ENCODE peak calls at places on chromosomes 13 and 19, in four cellular contexts. Y is H9, K is fibroblast of pulmonary artery, R is omental fat pad. Z is an unnamed sample.

GRCh38 chr13:46126552-46127171 is 21.8 kb upstream of the CPB2 start:
- DNase-seq in Y (peak; percentile 79), K (peak; percentile 84), R (no peak), Z (peak; percentile 74)

GRCh38 chr19:3336680-3337523 is 29.5 kb upstream of the NFIC start:
- DNase-seq in Y (no peak), K (peak; percentile 88), R (peak; percentile 50), Z (peak; percentile 95)

GRCh38 chr13:89554801-89555200 is 1792.7 kb upstream of the MIR17HG start:
- DNase-seq in Y (no peak), K (peak; percentile 2), R (no peak), Z (no peak)

GRCh38 chr13:108077284-108077683 is 138.1 kb downstream of the LIG4 start:
- DNase-seq in Y (no peak), K (no peak), R (no peak), Z (no peak)

GRCh38 chr13:33490461-33491327 is 205.1 kb upstream of the STARD13 start:
- DNase-seq in Y (peak; percentile 86), K (peak; percentile 82), R (no peak), Z (no peak)

GRCh38 chr13:23323946-23324709 is 109.4 kb downstream of the SACS start:
- DNase-seq in Y (no peak), K (peak; percentile 14), R (no peak), Z (no peak)

GRCh38 chr19:4066682-4067395 is at the start of gene ZBTB7A:
- DNase-seq in Y (peak; percentile 61), K (peak; percentile 73), R (peak; percentile 65), Z (peak; percentile 81)

GRCh38 chr13:97130201-97130600 is 91.9 kb upstream of the MBNL2 start:
- DNase-seq in Y (no peak), K (no peak), R (no peak), Z (no peak)

GRCh38 chr13:73060251-73061160 is 1.7 kb downstream of the KLF5 start:
- DNase-seq in Y (no peak), K (peak; percentile 69), R (no peak), Z (no peak)

GRCh38 chr13:57740719-57741118 is 109.2 kb downstream of the PCDH17 start:
- DNase-seq in Y (no peak), K (peak; percentile 2), R (no peak), Z (no peak)

GRCh38 chr19:16111909-16112752 is 442 bp downstream of the RAB8A start:
- DNase-seq in Y (no peak), K (no peak), R (no peak), Z (peak; percentile 63)

GRCh38 chr13:100106005-100106404 is 17.1 kb downstream of the PCCA start:
- DNase-seq in Y (no peak), K (no peak), R (no peak), Z (no peak)

GRCh38 chr13:27839809-27840467 is 47.7 kb downstream of the GSX1 start:
- DNase-seq in Y (no peak), K (no peak), R (no peak), Z (no peak)

GRCh38 chr13:89878904-89879303 is 1468.6 kb upstream of the MIR17HG start:
- DNase-seq in Y (no peak), K (no peak), R (no peak), Z (no peak)

GRCh38 chr19:19342086-19343015 is 21.7 kb downstream of the MAU2 start:
- DNase-seq in Y (peak; percentile 92), K (peak; percentile 69), R (no peak), Z (peak; percentile 68)

GRCh38 chr19:13984875-13985741 is 21.0 kb downstream of the RFX1 start:
- DNase-seq in Y (no peak), K (no peak), R (no peak), Z (no peak)

GRCh38 chr13:19591864-19592263 is 30.5 kb upstream of the TPTE2 start:
- DNase-seq in Y (no peak), K (no peak), R (no peak), Z (no peak)

GRCh38 chr13:19586904-19587634 is 25.7 kb upstream of the TPTE2 start:
- DNase-seq in Y (no peak), K (no peak), R (no peak), Z (no peak)

GRCh38 chr13:19590423-19590822 is 29.1 kb upstream of the TPTE2 start:
- DNase-seq in Y (no peak), K (no peak), R (no peak), Z (no peak)

GRCh38 chr13:19589312-19589711 is 28.0 kb upstream of the TPTE2 start:
- DNase-seq in Y (no peak), K (no peak), R (no peak), Z (no peak)

DNA sequence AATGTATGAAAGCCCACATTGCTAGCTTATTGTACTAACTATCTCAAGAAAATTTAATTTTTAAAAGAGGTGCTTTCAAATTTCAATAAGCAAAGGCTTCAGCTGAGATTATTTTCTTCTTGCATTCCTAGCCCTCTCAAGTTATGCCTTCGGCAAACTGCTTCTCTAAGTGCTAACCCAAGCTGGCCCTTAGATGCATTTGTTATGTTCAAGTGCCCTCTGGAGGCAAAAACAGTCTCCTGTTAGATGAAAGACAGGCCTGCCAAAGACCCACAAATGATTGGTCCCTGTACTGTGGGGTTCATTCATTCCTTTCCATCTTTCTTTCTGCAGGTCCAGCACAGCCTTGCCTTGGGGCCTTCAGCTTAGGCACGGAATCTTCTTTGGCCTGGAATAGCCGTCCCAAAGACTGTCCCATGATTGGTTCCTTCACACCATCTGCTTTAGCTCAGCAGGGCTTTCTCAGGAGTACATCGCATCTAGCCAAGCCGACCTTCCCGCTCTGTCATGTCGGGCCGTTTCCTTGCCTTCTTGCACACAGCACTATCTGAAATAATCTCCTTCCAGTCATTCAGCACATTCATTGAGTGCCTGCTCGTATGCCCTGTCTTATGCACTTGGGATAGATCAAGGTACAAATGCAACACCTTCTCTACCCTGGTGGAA is 26.4 kb upstream of the TPTE2 start:
- DNase-seq in Y (no peak), K (peak; percentile 57), R (no peak), Z (no peak)
- TF ChIP-seq CTCF in Y (peak; percentile 45), K (peak; percentile 39), R (no peak), Z (peak; percentile 59)

DNA sequence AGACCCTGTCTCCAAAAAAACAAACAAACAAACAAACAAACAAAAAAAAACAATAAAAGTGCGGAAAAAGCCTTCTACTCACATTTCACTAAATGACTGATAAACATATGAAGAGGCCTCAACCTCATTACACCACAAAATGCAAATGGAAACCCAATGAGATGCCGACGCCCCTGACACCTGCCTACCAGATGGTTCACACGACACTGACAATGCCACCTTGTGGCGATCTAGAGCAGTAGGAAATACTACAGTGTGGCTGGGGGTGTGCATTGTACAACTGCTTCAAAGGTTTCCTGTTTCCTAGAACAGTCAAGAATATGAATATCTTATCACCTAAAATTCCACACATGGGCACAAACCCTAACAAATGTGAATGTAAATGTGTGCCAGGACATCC is 14.0 kb downstream of the SCGB2B2 start:
- DNase-seq in Y (peak; percentile 72), K (peak; percentile 6), R (no peak), Z (no peak)
- TF ChIP-seq CTCF in Y (peak; percentile 66), K (peak; percentile 41), R (no peak), Z (peak; percentile 33)

GRCh38 chr19:2053601-2054389 is 2.8 kb upstream of the MKNK2 start:
- DNase-seq in Y (peak; percentile 31), K (peak; percentile 95), R (no peak), Z (peak; percentile 91)

GRCh38 chr19:2054763-2055162 is 3.7 kb upstream of the MKNK2 start:
- DNase-seq in Y (peak; percentile 22), K (no peak), R (no peak), Z (no peak)

GRCh38 chr19:2056810-2057192 is 5.8 kb upstream of the MKNK2 start:
- DNase-seq in Y (peak; percentile 26), K (no peak), R (no peak), Z (no peak)

GRCh38 chr19:2057484-2058469 is 6.7 kb upstream of the MKNK2 start:
- DNase-seq in Y (no peak), K (no peak), R (no peak), Z (peak; percentile 52)

DNA sequence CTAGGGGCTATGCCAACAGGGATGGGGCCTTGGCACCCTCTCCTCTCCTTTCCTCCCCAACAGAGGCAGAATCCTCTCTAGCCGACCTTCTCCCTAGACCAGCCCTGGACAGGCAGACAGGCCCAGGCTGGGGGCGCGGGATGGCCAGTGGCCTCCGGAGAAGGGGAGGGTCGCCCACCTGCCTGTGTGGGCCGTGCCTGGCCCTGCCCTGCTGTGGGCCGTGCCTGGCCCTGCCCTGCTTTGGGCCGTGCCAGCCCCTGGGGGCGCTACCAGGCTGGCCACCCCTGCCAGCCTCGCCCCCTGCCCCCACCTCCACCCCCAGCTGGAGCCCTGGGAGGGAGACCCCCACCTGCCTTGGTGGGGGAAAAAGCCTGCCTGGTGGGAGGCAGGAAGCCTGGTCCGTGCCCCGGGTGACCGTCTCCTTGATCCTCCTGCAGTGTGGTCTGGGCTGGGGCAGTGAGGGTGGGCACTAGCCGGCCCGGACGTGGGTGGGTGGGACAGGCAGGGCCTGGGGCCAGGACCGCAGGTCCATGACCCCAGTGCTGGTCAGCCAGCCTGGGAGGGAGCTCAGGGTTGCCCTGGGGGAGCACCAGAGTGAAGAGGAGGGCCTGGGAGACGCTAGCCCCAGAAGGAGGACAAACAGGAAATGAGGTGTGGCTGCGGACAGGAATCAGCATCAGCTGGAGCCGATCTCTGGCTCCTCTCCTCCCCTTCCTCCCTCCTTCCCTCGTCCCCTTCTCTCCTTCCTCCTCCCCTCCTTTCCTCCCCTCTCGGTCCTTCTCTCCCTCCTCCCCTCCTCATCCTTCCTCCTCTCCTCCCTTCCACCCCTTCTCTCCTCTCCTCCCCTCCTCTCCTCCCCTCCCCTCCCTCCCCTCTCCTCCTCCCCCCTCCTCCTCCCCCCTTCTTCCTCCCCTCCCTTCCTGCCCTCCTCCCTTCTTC is 5.1 kb upstream of the MKNK2 start:
- DNase-seq in Y (no peak), K (peak; percentile 80), R (no peak), Z (no peak)
- TF ChIP-seq CTCF in Y (no peak), K (no peak), R (no peak), Z (no peak)

DNA sequence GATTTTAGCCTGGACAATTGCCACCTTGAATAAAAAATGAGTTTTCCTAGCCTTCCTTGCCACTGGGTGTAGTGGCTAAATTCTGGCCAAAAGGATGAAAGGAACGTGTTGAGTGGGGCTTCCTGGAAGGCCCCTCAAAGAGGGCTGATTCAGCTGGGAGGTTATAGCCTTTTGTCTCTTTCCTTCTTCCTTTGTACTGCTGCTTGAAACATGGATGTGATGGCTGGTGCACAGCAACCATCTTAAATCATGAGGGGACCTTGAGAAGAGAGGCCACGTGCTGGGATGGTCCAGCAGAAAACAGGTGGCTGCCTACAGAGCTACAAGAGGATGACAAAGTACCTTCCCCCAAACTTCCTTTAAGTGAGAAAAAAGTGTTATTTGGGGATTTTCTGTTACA is 40.0 kb upstream of the GJB6 start:
- DNase-seq in Y (no peak), K (no peak), R (no peak), Z (no peak)
- TF ChIP-seq CTCF in Y (no peak), K (no peak), R (no peak), Z (no peak)

GRCh38 chr13:102724923-102725322 is 30.1 kb upstream of the METTL21C start:
- DNase-seq in Y (no peak), K (peak; percentile 74), R (no peak), Z (no peak)
- TF ChIP-seq CTCF in Y (no peak), K (peak; percentile 43), R (no peak), Z (peak; percentile 55)

GRCh38 chr19:622666-623065 is 10.7 kb downstream of the POLRMT start:
- DNase-seq in Y (peak; percentile 29), K (no peak), R (no peak), Z (no peak)

GRCh38 chr19:623974-624373 is 9.4 kb downstream of the POLRMT start:
- DNase-seq in Y (no peak), K (peak; percentile 68), R (no peak), Z (no peak)

GRCh38 chr19:623175-623916 is 10.0 kb downstream of the POLRMT start:
- DNase-seq in Y (peak; percentile 25), K (no peak), R (no peak), Z (no peak)

GRCh38 chr19:624433-625109 is 8.8 kb downstream of the POLRMT start:
- DNase-seq in Y (no peak), K (no peak), R (no peak), Z (no peak)

GRCh38 chr19:625257-625656 is 8.1 kb downstream of the POLRMT start:
- DNase-seq in Y (no peak), K (no peak), R (no peak), Z (no peak)
- TF ChIP-seq CTCF in Y (no peak), K (no peak), R (no peak), Z (no peak)

Z was measured in right lobe of liver.